ENCODE peak calls at places on chromosomes 1 and 21, in ten cellular contexts. One of them, this sample, is unnamed.
A peak's percentile ranks its signal among the peaks of the same experiment; 100 is the strongest.

GRCh38 chr1:8782001-8782620 is 35.3 kb downstream of the RERE start:
- DNase-seq in stimulated activated CD8-positive, alpha-beta memory T cell treated with anti-CD3 and anti-CD28 coated beads, Interleukin-4, amount 100 ng/mL, for 48 hours: no peak
- DNase-seq in substantia nigra: no peak
- DNase-seq in heart left ventricle: no peak
- DNase-seq in activated CD8-positive, alpha-beta memory T cell treated with anti-CD3 and anti-CD28 coated beads, Interleukin-2, amount 10 ng/mL, durations not matched to agents 7 days and 5 days: no peak
- DNase-seq in T-helper 1 cell: no peak
- DNase-seq in cardiac fibroblast: no peak
- DNase-seq in D341Med: no peak
- DNase-seq in left colon: no peak
- DNase-seq in amniotic stem cell: no peak
- DNase-seq in this sample: no peak

GRCh38 chr1:63665824-63666223 is 72.6 kb downstream of the PGM1 start:
- DNase-seq in stimulated activated CD8-positive, alpha-beta memory T cell treated with anti-CD3 and anti-CD28 coated beads, Interleukin-4, amount 100 ng/mL, for 48 hours: no peak
- DNase-seq in substantia nigra: no peak
- DNase-seq in heart left ventricle: no peak
- DNase-seq in activated CD8-positive, alpha-beta memory T cell treated with anti-CD3 and anti-CD28 coated beads, Interleukin-2, amount 10 ng/mL, durations not matched to agents 7 days and 5 days: no peak
- DNase-seq in T-helper 1 cell: no peak
- DNase-seq in cardiac fibroblast: no peak
- DNase-seq in D341Med: no peak
- DNase-seq in left colon: no peak
- DNase-seq in amniotic stem cell: no peak
- DNase-seq in this sample: no peak

GRCh38 chr21:43588957-43589356 is 70.3 kb downstream of the HSF2BP start:
- DNase-seq in stimulated activated CD8-positive, alpha-beta memory T cell treated with anti-CD3 and anti-CD28 coated beads, Interleukin-4, amount 100 ng/mL, for 48 hours: no peak
- DNase-seq in substantia nigra: no peak
- DNase-seq in heart left ventricle: no peak
- DNase-seq in activated CD8-positive, alpha-beta memory T cell treated with anti-CD3 and anti-CD28 coated beads, Interleukin-2, amount 10 ng/mL, durations not matched to agents 7 days and 5 days: no peak
- DNase-seq in T-helper 1 cell: no peak
- DNase-seq in cardiac fibroblast: no peak
- DNase-seq in D341Med: no peak
- DNase-seq in left colon: no peak
- DNase-seq in amniotic stem cell: no peak
- DNase-seq in this sample: no peak

GRCh38 chr1:160855181-160855981 is 7.3 kb downstream of the CD244 start:
- DNase-seq in stimulated activated CD8-positive, alpha-beta memory T cell treated with anti-CD3 and anti-CD28 coated beads, Interleukin-4, amount 100 ng/mL, for 48 hours: peak; percentile 49
- DNase-seq in substantia nigra: no peak
- DNase-seq in heart left ventricle: no peak
- DNase-seq in activated CD8-positive, alpha-beta memory T cell treated with anti-CD3 and anti-CD28 coated beads, Interleukin-2, amount 10 ng/mL, durations not matched to agents 7 days and 5 days: peak; percentile 85
- DNase-seq in T-helper 1 cell: no peak
- DNase-seq in cardiac fibroblast: no peak
- DNase-seq in D341Med: no peak
- DNase-seq in left colon: no peak
- DNase-seq in amniotic stem cell: no peak
- DNase-seq in this sample: no peak

GRCh38 chr1:58722414-58722813 is 22.6 kb upstream of the MYSM1 start:
- DNase-seq in stimulated activated CD8-positive, alpha-beta memory T cell treated with anti-CD3 and anti-CD28 coated beads, Interleukin-4, amount 100 ng/mL, for 48 hours: no peak
- DNase-seq in substantia nigra: no peak
- DNase-seq in heart left ventricle: no peak
- DNase-seq in activated CD8-positive, alpha-beta memory T cell treated with anti-CD3 and anti-CD28 coated beads, Interleukin-2, amount 10 ng/mL, durations not matched to agents 7 days and 5 days: no peak
- DNase-seq in T-helper 1 cell: no peak
- DNase-seq in cardiac fibroblast: no peak
- DNase-seq in D341Med: no peak
- DNase-seq in left colon: no peak
- DNase-seq in amniotic stem cell: no peak
- DNase-seq in this sample: no peak

GRCh38 chr1:116666090-116666489 is 1.4 kb downstream of the IGSF3 start:
- DNase-seq in stimulated activated CD8-positive, alpha-beta memory T cell treated with anti-CD3 and anti-CD28 coated beads, Interleukin-4, amount 100 ng/mL, for 48 hours: no peak
- DNase-seq in substantia nigra: no peak
- DNase-seq in heart left ventricle: no peak
- DNase-seq in activated CD8-positive, alpha-beta memory T cell treated with anti-CD3 and anti-CD28 coated beads, Interleukin-2, amount 10 ng/mL, durations not matched to agents 7 days and 5 days: no peak
- DNase-seq in T-helper 1 cell: no peak
- DNase-seq in cardiac fibroblast: no peak
- DNase-seq in D341Med: no peak
- DNase-seq in left colon: peak; percentile 31
- DNase-seq in amniotic stem cell: no peak
- DNase-seq in this sample: no peak

GRCh38 chr21:29557200-29557599 is 258.5 kb downstream of the BACH1 start:
- DNase-seq in stimulated activated CD8-positive, alpha-beta memory T cell treated with anti-CD3 and anti-CD28 coated beads, Interleukin-4, amount 100 ng/mL, for 48 hours: no peak
- DNase-seq in substantia nigra: no peak
- DNase-seq in heart left ventricle: no peak
- DNase-seq in activated CD8-positive, alpha-beta memory T cell treated with anti-CD3 and anti-CD28 coated beads, Interleukin-2, amount 10 ng/mL, durations not matched to agents 7 days and 5 days: no peak
- DNase-seq in T-helper 1 cell: no peak
- DNase-seq in cardiac fibroblast: peak; percentile 5
- DNase-seq in D341Med: no peak
- DNase-seq in left colon: no peak
- DNase-seq in amniotic stem cell: no peak
- DNase-seq in this sample: no peak

GRCh38 chr1:6658359-6658758 is 33.7 kb downstream of the THAP3 start:
- DNase-seq in stimulated activated CD8-positive, alpha-beta memory T cell treated with anti-CD3 and anti-CD28 coated beads, Interleukin-4, amount 100 ng/mL, for 48 hours: no peak
- DNase-seq in substantia nigra: no peak
- DNase-seq in heart left ventricle: no peak
- DNase-seq in activated CD8-positive, alpha-beta memory T cell treated with anti-CD3 and anti-CD28 coated beads, Interleukin-2, amount 10 ng/mL, durations not matched to agents 7 days and 5 days: no peak
- DNase-seq in T-helper 1 cell: no peak
- DNase-seq in cardiac fibroblast: no peak
- DNase-seq in D341Med: no peak
- DNase-seq in left colon: peak; percentile 26
- DNase-seq in amniotic stem cell: no peak
- DNase-seq in this sample: no peak

GRCh38 chr1:45305231-45305630 is 21.5 kb upstream of the HPDL start:
- DNase-seq in stimulated activated CD8-positive, alpha-beta memory T cell treated with anti-CD3 and anti-CD28 coated beads, Interleukin-4, amount 100 ng/mL, for 48 hours: no peak
- DNase-seq in substantia nigra: no peak
- DNase-seq in heart left ventricle: no peak
- DNase-seq in activated CD8-positive, alpha-beta memory T cell treated with anti-CD3 and anti-CD28 coated beads, Interleukin-2, amount 10 ng/mL, durations not matched to agents 7 days and 5 days: no peak
- DNase-seq in T-helper 1 cell: no peak
- DNase-seq in cardiac fibroblast: no peak
- DNase-seq in D341Med: no peak
- DNase-seq in left colon: no peak
- DNase-seq in amniotic stem cell: no peak
- DNase-seq in this sample: no peak

GRCh38 chr1:182784556-182785171 is 4.9 kb upstream of the NPL start:
- DNase-seq in stimulated activated CD8-positive, alpha-beta memory T cell treated with anti-CD3 and anti-CD28 coated beads, Interleukin-4, amount 100 ng/mL, for 48 hours: no peak
- DNase-seq in substantia nigra: no peak
- DNase-seq in heart left ventricle: no peak
- DNase-seq in activated CD8-positive, alpha-beta memory T cell treated with anti-CD3 and anti-CD28 coated beads, Interleukin-2, amount 10 ng/mL, durations not matched to agents 7 days and 5 days: no peak
- DNase-seq in T-helper 1 cell: no peak
- DNase-seq in cardiac fibroblast: peak; percentile 67
- DNase-seq in D341Med: peak; percentile 47
- DNase-seq in left colon: no peak
- DNase-seq in amniotic stem cell: peak; percentile 61
- DNase-seq in this sample: no peak

GRCh38 chr1:16252912-16253311 is 15.9 kb upstream of the CPLANE2 start:
- DNase-seq in stimulated activated CD8-positive, alpha-beta memory T cell treated with anti-CD3 and anti-CD28 coated beads, Interleukin-4, amount 100 ng/mL, for 48 hours: no peak
- DNase-seq in substantia nigra: no peak
- DNase-seq in heart left ventricle: no peak
- DNase-seq in activated CD8-positive, alpha-beta memory T cell treated with anti-CD3 and anti-CD28 coated beads, Interleukin-2, amount 10 ng/mL, durations not matched to agents 7 days and 5 days: no peak
- DNase-seq in T-helper 1 cell: no peak
- DNase-seq in cardiac fibroblast: no peak
- DNase-seq in D341Med: no peak
- DNase-seq in left colon: no peak
- DNase-seq in amniotic stem cell: no peak
- DNase-seq in this sample: no peak

GRCh38 chr21:44697811-44698734 is 1.1 kb downstream of the KRTAP10-12 start:
- DNase-seq in stimulated activated CD8-positive, alpha-beta memory T cell treated with anti-CD3 and anti-CD28 coated beads, Interleukin-4, amount 100 ng/mL, for 48 hours: peak; percentile 13
- DNase-seq in substantia nigra: no peak
- DNase-seq in heart left ventricle: no peak
- DNase-seq in activated CD8-positive, alpha-beta memory T cell treated with anti-CD3 and anti-CD28 coated beads, Interleukin-2, amount 10 ng/mL, durations not matched to agents 7 days and 5 days: no peak
- DNase-seq in T-helper 1 cell: no peak
- DNase-seq in cardiac fibroblast: no peak
- DNase-seq in D341Med: peak; percentile 34
- DNase-seq in left colon: no peak
- DNase-seq in amniotic stem cell: no peak
- DNase-seq in this sample: no peak

GRCh38 chr1:119004129-119004527 is 16.0 kb upstream of the TBX15 start:
- DNase-seq in stimulated activated CD8-positive, alpha-beta memory T cell treated with anti-CD3 and anti-CD28 coated beads, Interleukin-4, amount 100 ng/mL, for 48 hours: no peak
- DNase-seq in substantia nigra: no peak
- DNase-seq in heart left ventricle: no peak
- DNase-seq in activated CD8-positive, alpha-beta memory T cell treated with anti-CD3 and anti-CD28 coated beads, Interleukin-2, amount 10 ng/mL, durations not matched to agents 7 days and 5 days: no peak
- DNase-seq in T-helper 1 cell: no peak
- DNase-seq in cardiac fibroblast: no peak
- DNase-seq in D341Med: no peak
- DNase-seq in left colon: no peak
- DNase-seq in amniotic stem cell: no peak
- DNase-seq in this sample: no peak

GRCh38 chr1:22527555-22528296 is 35.6 kb upstream of the EPHA8 start:
- DNase-seq in stimulated activated CD8-positive, alpha-beta memory T cell treated with anti-CD3 and anti-CD28 coated beads, Interleukin-4, amount 100 ng/mL, for 48 hours: no peak
- DNase-seq in substantia nigra: no peak
- DNase-seq in heart left ventricle: no peak
- DNase-seq in activated CD8-positive, alpha-beta memory T cell treated with anti-CD3 and anti-CD28 coated beads, Interleukin-2, amount 10 ng/mL, durations not matched to agents 7 days and 5 days: no peak
- DNase-seq in T-helper 1 cell: no peak
- DNase-seq in cardiac fibroblast: peak; percentile 18
- DNase-seq in D341Med: peak; percentile 65
- DNase-seq in left colon: no peak
- DNase-seq in amniotic stem cell: no peak
- DNase-seq in this sample: no peak

GRCh38 chr1:88973520-88974137 is 18.8 kb downstream of the KYAT3 start:
- DNase-seq in stimulated activated CD8-positive, alpha-beta memory T cell treated with anti-CD3 and anti-CD28 coated beads, Interleukin-4, amount 100 ng/mL, for 48 hours: no peak
- DNase-seq in substantia nigra: no peak
- DNase-seq in heart left ventricle: no peak
- DNase-seq in activated CD8-positive, alpha-beta memory T cell treated with anti-CD3 and anti-CD28 coated beads, Interleukin-2, amount 10 ng/mL, durations not matched to agents 7 days and 5 days: no peak
- DNase-seq in T-helper 1 cell: no peak
- DNase-seq in cardiac fibroblast: peak; percentile 59
- DNase-seq in D341Med: no peak
- DNase-seq in left colon: no peak
- DNase-seq in amniotic stem cell: no peak
- DNase-seq in this sample: no peak

GRCh38 chr1:119674835-119675289 is 26.8 kb upstream of the ZNF697 start:
- DNase-seq in stimulated activated CD8-positive, alpha-beta memory T cell treated with anti-CD3 and anti-CD28 coated beads, Interleukin-4, amount 100 ng/mL, for 48 hours: peak; percentile 33
- DNase-seq in substantia nigra: peak; percentile 8
- DNase-seq in heart left ventricle: no peak
- DNase-seq in activated CD8-positive, alpha-beta memory T cell treated with anti-CD3 and anti-CD28 coated beads, Interleukin-2, amount 10 ng/mL, durations not matched to agents 7 days and 5 days: no peak
- DNase-seq in T-helper 1 cell: no peak
- DNase-seq in cardiac fibroblast: peak; percentile 81
- DNase-seq in D341Med: peak; percentile 54
- DNase-seq in left colon: peak; percentile 46
- DNase-seq in amniotic stem cell: peak; percentile 28
- DNase-seq in this sample: peak; percentile 53

GRCh38 chr1:202848191-202848542 is 37.4 kb downstream of the PCAT6 start:
- DNase-seq in stimulated activated CD8-positive, alpha-beta memory T cell treated with anti-CD3 and anti-CD28 coated beads, Interleukin-4, amount 100 ng/mL, for 48 hours: no peak
- DNase-seq in substantia nigra: no peak
- DNase-seq in heart left ventricle: no peak
- DNase-seq in activated CD8-positive, alpha-beta memory T cell treated with anti-CD3 and anti-CD28 coated beads, Interleukin-2, amount 10 ng/mL, durations not matched to agents 7 days and 5 days: no peak
- DNase-seq in T-helper 1 cell: no peak
- DNase-seq in cardiac fibroblast: no peak
- DNase-seq in D341Med: no peak
- DNase-seq in left colon: no peak
- DNase-seq in amniotic stem cell: no peak
- DNase-seq in this sample: peak; percentile 5

GRCh38 chr1:199508653-199509052 is 518.9 kb upstream of the NR5A2 start:
- DNase-seq in stimulated activated CD8-positive, alpha-beta memory T cell treated with anti-CD3 and anti-CD28 coated beads, Interleukin-4, amount 100 ng/mL, for 48 hours: no peak
- DNase-seq in substantia nigra: no peak
- DNase-seq in heart left ventricle: no peak
- DNase-seq in activated CD8-positive, alpha-beta memory T cell treated with anti-CD3 and anti-CD28 coated beads, Interleukin-2, amount 10 ng/mL, durations not matched to agents 7 days and 5 days: no peak
- DNase-seq in T-helper 1 cell: no peak
- DNase-seq in cardiac fibroblast: no peak
- DNase-seq in D341Med: no peak
- DNase-seq in left colon: no peak
- DNase-seq in amniotic stem cell: no peak
- DNase-seq in this sample: no peak

GRCh38 chr1:185603158-185603557 is 131.0 kb upstream of the HMCN1 start:
- DNase-seq in stimulated activated CD8-positive, alpha-beta memory T cell treated with anti-CD3 and anti-CD28 coated beads, Interleukin-4, amount 100 ng/mL, for 48 hours: no peak
- DNase-seq in substantia nigra: no peak
- DNase-seq in heart left ventricle: no peak
- DNase-seq in activated CD8-positive, alpha-beta memory T cell treated with anti-CD3 and anti-CD28 coated beads, Interleukin-2, amount 10 ng/mL, durations not matched to agents 7 days and 5 days: no peak
- DNase-seq in T-helper 1 cell: no peak
- DNase-seq in cardiac fibroblast: no peak
- DNase-seq in D341Med: no peak
- DNase-seq in left colon: no peak
- DNase-seq in amniotic stem cell: no peak
- DNase-seq in this sample: no peak

GRCh38 chr1:92484472-92485373 is 2.0 kb downstream of the GFI1 start:
- DNase-seq in stimulated activated CD8-positive, alpha-beta memory T cell treated with anti-CD3 and anti-CD28 coated beads, Interleukin-4, amount 100 ng/mL, for 48 hours: peak; percentile 86
- DNase-seq in substantia nigra: no peak
- DNase-seq in heart left ventricle: peak; percentile 24
- DNase-seq in activated CD8-positive, alpha-beta memory T cell treated with anti-CD3 and anti-CD28 coated beads, Interleukin-2, amount 10 ng/mL, durations not matched to agents 7 days and 5 days: peak; percentile 90
- DNase-seq in T-helper 1 cell: peak; percentile 51
- DNase-seq in cardiac fibroblast: no peak
- DNase-seq in D341Med: peak; percentile 57
- DNase-seq in left colon: peak; percentile 70
- DNase-seq in amniotic stem cell: no peak
- DNase-seq in this sample: no peak

GRCh38 chr1:2074944-2075740 is 24.9 kb downstream of the PRKCZ start:
- DNase-seq in stimulated activated CD8-positive, alpha-beta memory T cell treated with anti-CD3 and anti-CD28 coated beads, Interleukin-4, amount 100 ng/mL, for 48 hours: no peak
- DNase-seq in substantia nigra: peak; percentile 43
- DNase-seq in heart left ventricle: no peak
- DNase-seq in activated CD8-positive, alpha-beta memory T cell treated with anti-CD3 and anti-CD28 coated beads, Interleukin-2, amount 10 ng/mL, durations not matched to agents 7 days and 5 days: no peak
- DNase-seq in T-helper 1 cell: no peak
- DNase-seq in cardiac fibroblast: no peak
- DNase-seq in D341Med: no peak
- DNase-seq in left colon: no peak
- DNase-seq in amniotic stem cell: no peak
- DNase-seq in this sample: peak; percentile 37

GRCh38 chr1:15352122-15352957 is 57.3 kb upstream of the EFHD2 start:
- DNase-seq in stimulated activated CD8-positive, alpha-beta memory T cell treated with anti-CD3 and anti-CD28 coated beads, Interleukin-4, amount 100 ng/mL, for 48 hours: peak; percentile 69
- DNase-seq in substantia nigra: no peak
- DNase-seq in heart left ventricle: no peak
- DNase-seq in activated CD8-positive, alpha-beta memory T cell treated with anti-CD3 and anti-CD28 coated beads, Interleukin-2, amount 10 ng/mL, durations not matched to agents 7 days and 5 days: peak; percentile 69
- DNase-seq in T-helper 1 cell: no peak
- DNase-seq in cardiac fibroblast: peak; percentile 68
- DNase-seq in D341Med: no peak
- DNase-seq in left colon: peak; percentile 46
- DNase-seq in amniotic stem cell: peak; percentile 8
- DNase-seq in this sample: no peak

GRCh38 chr1:59146651-59147358 is 150.1 kb upstream of the FGGY start:
- DNase-seq in stimulated activated CD8-positive, alpha-beta memory T cell treated with anti-CD3 and anti-CD28 coated beads, Interleukin-4, amount 100 ng/mL, for 48 hours: peak; percentile 64
- DNase-seq in substantia nigra: no peak
- DNase-seq in heart left ventricle: peak; percentile 73
- DNase-seq in activated CD8-positive, alpha-beta memory T cell treated with anti-CD3 and anti-CD28 coated beads, Interleukin-2, amount 10 ng/mL, durations not matched to agents 7 days and 5 days: peak; percentile 63
- DNase-seq in T-helper 1 cell: peak; percentile 18
- DNase-seq in cardiac fibroblast: peak; percentile 46
- DNase-seq in D341Med: peak; percentile 41
- DNase-seq in left colon: peak; percentile 60
- DNase-seq in amniotic stem cell: no peak
- DNase-seq in this sample: no peak

GRCh38 chr1:31522556-31522845 is 53.8 kb upstream of the TINAGL1 start:
- DNase-seq in stimulated activated CD8-positive, alpha-beta memory T cell treated with anti-CD3 and anti-CD28 coated beads, Interleukin-4, amount 100 ng/mL, for 48 hours: no peak
- DNase-seq in substantia nigra: no peak
- DNase-seq in heart left ventricle: no peak
- DNase-seq in activated CD8-positive, alpha-beta memory T cell treated with anti-CD3 and anti-CD28 coated beads, Interleukin-2, amount 10 ng/mL, durations not matched to agents 7 days and 5 days: no peak
- DNase-seq in T-helper 1 cell: no peak
- DNase-seq in cardiac fibroblast: no peak
- DNase-seq in D341Med: no peak
- DNase-seq in left colon: no peak
- DNase-seq in amniotic stem cell: no peak
- DNase-seq in this sample: no peak

GRCh38 chr1:213231795-213232231 is 180.8 kb downstream of the RPS6KC1 start:
- DNase-seq in stimulated activated CD8-positive, alpha-beta memory T cell treated with anti-CD3 and anti-CD28 coated beads, Interleukin-4, amount 100 ng/mL, for 48 hours: no peak
- DNase-seq in substantia nigra: no peak
- DNase-seq in heart left ventricle: no peak
- DNase-seq in activated CD8-positive, alpha-beta memory T cell treated with anti-CD3 and anti-CD28 coated beads, Interleukin-2, amount 10 ng/mL, durations not matched to agents 7 days and 5 days: no peak
- DNase-seq in T-helper 1 cell: no peak
- DNase-seq in cardiac fibroblast: no peak
- DNase-seq in D341Med: peak; percentile 47
- DNase-seq in left colon: no peak
- DNase-seq in amniotic stem cell: no peak
- DNase-seq in this sample: no peak

GRCh38 chr1:235511470-235512240 is 7.4 kb upstream of the B3GALNT2 start:
- DNase-seq in stimulated activated CD8-positive, alpha-beta memory T cell treated with anti-CD3 and anti-CD28 coated beads, Interleukin-4, amount 100 ng/mL, for 48 hours: no peak
- DNase-seq in substantia nigra: no peak
- DNase-seq in heart left ventricle: no peak
- DNase-seq in activated CD8-positive, alpha-beta memory T cell treated with anti-CD3 and anti-CD28 coated beads, Interleukin-2, amount 10 ng/mL, durations not matched to agents 7 days and 5 days: no peak
- DNase-seq in T-helper 1 cell: no peak
- DNase-seq in cardiac fibroblast: peak; percentile 11
- DNase-seq in D341Med: peak; percentile 53
- DNase-seq in left colon: no peak
- DNase-seq in amniotic stem cell: no peak
- DNase-seq in this sample: no peak

GRCh38 chr1:232923739-232924386 is 26.5 kb upstream of the NTPCR start:
- DNase-seq in stimulated activated CD8-positive, alpha-beta memory T cell treated with anti-CD3 and anti-CD28 coated beads, Interleukin-4, amount 100 ng/mL, for 48 hours: peak; percentile 53
- DNase-seq in substantia nigra: no peak
- DNase-seq in heart left ventricle: no peak
- DNase-seq in activated CD8-positive, alpha-beta memory T cell treated with anti-CD3 and anti-CD28 coated beads, Interleukin-2, amount 10 ng/mL, durations not matched to agents 7 days and 5 days: peak; percentile 72
- DNase-seq in T-helper 1 cell: peak; percentile 7
- DNase-seq in cardiac fibroblast: no peak
- DNase-seq in D341Med: no peak
- DNase-seq in left colon: no peak
- DNase-seq in amniotic stem cell: no peak
- DNase-seq in this sample: no peak

GRCh38 chr21:31688603-31689368 is 29.3 kb downstream of the SOD1 start:
- DNase-seq in stimulated activated CD8-positive, alpha-beta memory T cell treated with anti-CD3 and anti-CD28 coated beads, Interleukin-4, amount 100 ng/mL, for 48 hours: no peak
- DNase-seq in substantia nigra: no peak
- DNase-seq in heart left ventricle: no peak
- DNase-seq in activated CD8-positive, alpha-beta memory T cell treated with anti-CD3 and anti-CD28 coated beads, Interleukin-2, amount 10 ng/mL, durations not matched to agents 7 days and 5 days: no peak
- DNase-seq in T-helper 1 cell: no peak
- DNase-seq in cardiac fibroblast: no peak
- DNase-seq in D341Med: no peak
- DNase-seq in left colon: no peak
- DNase-seq in amniotic stem cell: no peak
- DNase-seq in this sample: no peak